ENCODE peak calls at places on chromosomes 13 and 19, in six cellular contexts. Z is kidney, G is AG04450, Q is HFFc6, P is hepatocyte, X is astrocyte of the cerebellum. S is an unnamed sample.
A peak's percentile ranks its signal among the peaks of the same experiment; 100 is the strongest.

GRCh38 chr13:42703740-42704139 is 77.6 kb upstream of the FAM216B start:
- DNase-seq in Z (no peak), G (no peak), Q (no peak), P (no peak), X (no peak), S (no peak)

GRCh38 chr19:34310494-34310981 is 54.5 kb upstream of the GPI start:
- DNase-seq in Z (no peak), G (no peak), Q (no peak), P (no peak), X (no peak), S (no peak)

GRCh38 chr19:32406161-32407003 is 812 bp downstream of the DPY19L3 start:
- DNase-seq in Z (no peak), G (no peak), Q (no peak), P (no peak), X (no peak), S (no peak)

GRCh38 chr19:30228726-30229523 is 143.3 kb upstream of the ZNF536 start:
- DNase-seq in Z (no peak), G (no peak), Q (no peak), P (peak; percentile 28), X (no peak), S (no peak)

GRCh38 chr13:105598551-105598950 is 936.9 kb downstream of the EFNB2 start:
- DNase-seq in Z (no peak), G (no peak), Q (no peak), P (no peak), X (peak; percentile 20), S (no peak)

GRCh38 chr19:9941236-9941635 is 4.9 kb upstream of the OLFM2 start:
- DNase-seq in Z (no peak), G (no peak), Q (peak; percentile 24), P (no peak), X (no peak), S (no peak)

GRCh38 chr19:18062043-18062442 is 24.7 kb downstream of the IL12RB1 start:
- DNase-seq in Z (no peak), G (no peak), Q (no peak), P (no peak), X (no peak), S (no peak)

GRCh38 chr13:30113531-30113930 is 193.8 kb downstream of the KATNAL1 start:
- DNase-seq in Z (no peak), G (no peak), Q (no peak), P (no peak), X (no peak), S (no peak)

GRCh38 chr19:1269478-1270167 is 491 bp downstream of the CIRBP start:
- DNase-seq in Z (peak; percentile 97), G (no peak), Q (peak; percentile 90), P (peak; percentile 94), X (peak; percentile 59), S (peak; percentile 66)

GRCh38 chr19:38204096-38204495 is 19.9 kb downstream of the DPF1 start:
- DNase-seq in Z (no peak), G (no peak), Q (no peak), P (no peak), X (no peak), S (no peak)

GRCh38 chr13:79503473-79504017 is 22.6 kb downstream of the NDFIP2 start:
- DNase-seq in Z (no peak), G (no peak), Q (no peak), P (no peak), X (no peak), S (no peak)

GRCh38 chr19:7376151-7376852 is 27.6 kb downstream of the ARHGEF18 start:
- DNase-seq in Z (peak; percentile 41), G (no peak), Q (no peak), P (no peak), X (no peak), S (no peak)

GRCh38 chr13:23634897-23635296 is 64.7 kb downstream of the TNFRSF19 start:
- DNase-seq in Z (no peak), G (no peak), Q (no peak), P (no peak), X (no peak), S (no peak)
- TF ChIP-seq CTCF in Z (no peak), G (no peak), Q (peak; percentile 24), P (no peak), X (no peak), S (no peak)

GRCh38 chr13:23723463-23723862 is 153.3 kb downstream of the TNFRSF19 start:
- DNase-seq in Z (no peak), G (peak; percentile 41), Q (peak; percentile 70), P (no peak), X (peak; percentile 37), S (no peak)
- TF ChIP-seq CTCF in Z (no peak), G (no peak), Q (no peak), P (no peak), X (no peak), S (no peak)

GRCh38 chr13:76720827-76721226 is 165.4 kb downstream of the KCTD12 start:
- DNase-seq in Z (no peak), G (no peak), Q (no peak), P (no peak), X (no peak), S (no peak)
- TF ChIP-seq CTCF in Z (no peak), G (no peak), Q (no peak), P (no peak), X (no peak), S (no peak)

DNA sequence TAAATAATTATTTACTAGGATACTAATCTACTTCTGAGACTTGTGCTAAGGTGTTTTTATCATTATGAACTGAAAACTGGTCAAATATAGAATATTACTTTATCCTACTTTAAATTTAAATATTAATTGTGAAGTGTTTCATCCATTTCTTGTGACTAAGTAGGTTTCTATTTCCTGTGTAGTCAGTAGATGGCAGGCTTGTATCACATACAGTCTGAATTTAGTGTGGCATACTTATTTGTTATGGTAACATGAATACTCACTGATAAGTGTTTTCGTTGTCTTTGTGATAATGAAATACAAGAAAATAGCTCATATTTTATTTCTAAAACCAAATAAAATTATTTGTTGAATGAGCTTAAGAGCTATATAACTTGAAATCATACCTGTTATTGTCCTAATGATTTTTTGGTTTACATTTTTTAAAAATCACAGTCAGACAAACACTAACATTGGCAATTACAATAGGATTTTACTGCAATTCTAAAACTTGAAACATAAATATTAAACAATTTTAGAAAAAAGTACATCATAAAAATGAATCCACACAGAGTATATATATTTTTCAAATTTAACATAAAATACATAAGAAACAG is 904.6 kb upstream of the PCDH20 start:
- DNase-seq in Z (no peak), G (peak; percentile 42), Q (peak; percentile 7), P (peak; percentile 48), X (peak; percentile 53), S (no peak)
- TF ChIP-seq CTCF in Z (peak; percentile 39), G (peak; percentile 76), Q (peak; percentile 60), P (peak; percentile 83), X (peak; percentile 52), S (peak; percentile 47)

DNA sequence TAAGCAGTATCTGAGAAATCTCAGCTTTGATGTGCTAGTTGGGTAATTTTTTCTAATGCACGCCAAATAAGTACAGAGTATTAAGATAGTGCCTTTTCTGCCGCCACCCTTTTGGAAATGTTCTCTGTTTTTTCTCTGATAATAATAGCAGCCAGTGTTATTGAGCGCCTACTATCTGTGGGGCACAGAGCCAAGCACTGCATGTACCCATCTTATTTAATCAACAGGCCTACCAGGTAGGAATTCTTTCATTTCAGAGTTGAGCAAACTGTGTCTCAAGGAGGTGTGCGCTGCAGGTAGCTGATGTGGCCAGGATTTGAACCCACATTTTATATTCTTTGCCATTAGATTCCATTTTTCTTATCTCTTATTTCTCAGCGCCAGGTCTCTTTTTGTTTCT is 1.4 kb downstream of the EPN1 start:
- DNase-seq in Z (no peak), G (no peak), Q (peak; percentile 30), P (no peak), X (no peak), S (no peak)
- TF ChIP-seq CTCF in Z (no peak), G (peak; percentile 5), Q (peak; percentile 53), P (no peak), X (no peak), S (no peak)

GRCh38 chr19:49430678-49431329 is 5.6 kb downstream of the GFY start:
- DNase-seq in Z (no peak), G (no peak), Q (no peak), P (no peak), X (no peak), S (no peak)
- TF ChIP-seq CTCF in Z (no peak), G (peak; percentile 16), Q (peak; percentile 54), P (peak; percentile 3), X (no peak), S (no peak)

DNA sequence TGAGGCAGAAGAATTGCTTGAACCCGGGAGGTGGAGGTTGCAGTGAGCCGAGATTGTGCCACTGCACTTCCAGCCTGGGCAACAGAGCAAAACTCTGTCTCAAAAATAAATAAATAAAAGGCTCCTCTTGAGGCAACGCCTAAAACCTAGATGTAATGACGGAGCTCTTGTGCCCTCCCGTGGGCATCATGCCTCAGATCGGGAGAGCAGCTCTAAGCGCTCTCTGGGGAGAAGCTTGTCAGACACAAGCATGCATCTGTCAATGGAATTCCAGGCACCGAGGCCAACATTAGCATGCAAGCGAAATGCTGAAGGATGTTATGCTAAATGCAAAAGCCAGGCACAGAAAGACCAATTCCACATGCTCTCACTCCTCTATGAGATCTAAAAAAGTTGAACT is 45.6 kb upstream of the MRI1 start:
- DNase-seq in Z (no peak), G (peak; percentile 36), Q (no peak), P (peak; percentile 23), X (peak; percentile 37), S (peak; percentile 70)
- TF ChIP-seq CTCF in Z (no peak), G (peak; percentile 49), Q (peak; percentile 45), P (peak; percentile 31), X (peak; percentile 44), S (peak; percentile 69)

DNA sequence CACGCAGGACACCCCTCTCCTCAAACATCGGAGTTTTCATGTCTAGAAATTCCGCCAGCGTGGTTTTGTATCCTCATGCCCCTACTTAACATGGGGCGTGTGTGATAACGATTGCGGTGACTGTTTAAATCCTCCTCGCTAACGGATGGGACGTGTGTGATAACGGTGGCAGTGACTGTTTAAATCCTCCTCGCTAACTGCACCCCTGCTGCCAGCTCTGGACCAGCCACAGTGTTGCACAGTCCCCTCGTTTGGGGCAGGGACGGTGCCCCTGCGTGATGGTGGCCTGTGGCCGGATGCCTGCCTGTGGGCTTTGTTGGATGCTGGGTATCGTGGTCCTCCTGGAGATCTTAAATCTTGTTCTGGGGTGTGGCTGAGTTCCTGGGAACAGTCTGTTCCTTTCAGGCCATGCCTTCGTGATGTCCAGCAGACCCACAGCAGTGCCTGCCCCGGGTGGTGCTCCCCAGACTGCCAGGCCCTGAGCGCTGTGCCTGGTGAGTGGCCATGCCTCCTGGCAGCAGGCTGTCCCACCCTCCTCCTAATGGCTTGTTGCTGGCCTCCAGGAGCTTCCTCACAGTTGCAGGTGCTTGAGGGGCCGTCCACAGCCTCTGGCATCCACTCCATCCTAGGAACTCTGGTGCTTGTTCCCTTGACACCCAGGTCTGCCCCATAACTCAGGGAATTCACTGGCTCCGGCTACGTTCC is 122.5 kb upstream of the MCF2L start:
- DNase-seq in Z (no peak), G (no peak), Q (no peak), P (no peak), X (no peak), S (no peak)
- TF ChIP-seq CTCF in Z (no peak), G (no peak), Q (no peak), P (no peak), X (no peak), S (no peak)